ENCODE peak calls at places on chromosome 18, in nine cellular contexts. A is stimulated activated CD4-positive, alpha-beta T cell treated with anti-CD3 and anti-CD28 coated beads, Interleukin-1b, Interleukin-23, amount 100 ng/mL, for 24 hours; H is ELR; Y is neural crest cell; W is aorta; X is CD4-positive, alpha-beta T cell; I is Kasumi-1; P is GM03348; S is tibial artery. O is an unnamed sample.
A peak's percentile ranks its signal among the peaks of the same experiment; 100 is the strongest.

GRCh38 chr18:13185675-13186198 is 32.8 kb upstream of the LDLRAD4 start:
- DNase-seq in A (no peak), H (no peak), Y (no peak), W (no peak), X (no peak), I (no peak), P (no peak), S (no peak), O (no peak)

GRCh38 chr18:9850297-9850696 is 35.5 kb upstream of the TXNDC2 start:
- DNase-seq in A (no peak), H (no peak), Y (no peak), W (no peak), X (no peak), I (no peak), P (no peak), S (no peak), O (no peak)

GRCh38 chr18:43883886-43884285 is 606.6 kb upstream of the SYT4 start:
- DNase-seq in A (no peak), H (no peak), Y (no peak), W (no peak), X (no peak), I (no peak), P (no peak), S (no peak), O (no peak)

GRCh38 chr18:27094621-27095020 is 90.5 kb downstream of the CHST9 start:
- DNase-seq in A (no peak), H (no peak), Y (no peak), W (no peak), X (no peak), I (no peak), P (no peak), S (no peak), O (no peak)

GRCh38 chr18:48293954-48294893 is 115.0 kb downstream of the ZBTB7C start:
- DNase-seq in A (no peak), H (no peak), Y (no peak), W (no peak), X (no peak), I (no peak), P (no peak), S (no peak), O (peak; percentile 63)

GRCh38 chr18:25876334-25876979 is 214.0 kb downstream of the SS18 start:
- DNase-seq in A (no peak), H (no peak), Y (no peak), W (no peak), X (no peak), I (no peak), P (no peak), S (no peak), O (no peak)

GRCh38 chr18:75581336-75582121 is 154.0 kb upstream of the SMIM21 start:
- DNase-seq in A (no peak), H (no peak), Y (no peak), W (no peak), X (no peak), I (no peak), P (peak; percentile 32), S (no peak), O (no peak)

GRCh38 chr18:340044-340443 is 72.2 kb upstream of the THOC1 start:
- DNase-seq in A (no peak), H (no peak), Y (no peak), W (no peak), X (no peak), I (no peak), P (no peak), S (no peak), O (no peak)

GRCh38 chr18:9475643-9476580 is 599 bp downstream of the RALBP1 start:
- DNase-seq in A (peak; percentile 28), H (peak; percentile 79), Y (no peak), W (no peak), X (peak; percentile 31), I (peak; percentile 72), P (peak; percentile 61), S (peak; percentile 38), O (no peak)

O was measured in lower leg skin.